ENCODE peak calls at places on chromosomes 16 and 17, in seven cellular contexts. L, V, M, G, D, U and T are unnamed samples.

GRCh38 chr17:57988301-57989010 is 402 bp upstream of the VEZF1 start:
- DNase-seq in G (peak; percentile 70), L (peak; percentile 68), U (peak; percentile 75), D (peak; percentile 81), V (peak; percentile 52), M (peak; percentile 39), T (peak; percentile 68)

GRCh38 chr16:69083306-69083941 is 22.0 kb upstream of the HAS3 start:
- DNase-seq in L (no peak), V (peak; percentile 46), U (no peak), D (no peak), M (no peak), G (no peak), T (no peak)

GRCh38 chr17:32664936-32665583 is 178.3 kb downstream of the CDK5R1 start:
- DNase-seq in V (no peak), U (no peak), D (no peak), G (no peak), M (no peak), L (no peak), T (no peak)

GRCh38 chr16:81174644-81175324 is 63.7 kb upstream of the BCO1 start:
- DNase-seq in D (no peak), L (no peak), M (peak; percentile 42), U (no peak), G (peak; percentile 11), V (no peak), T (no peak)

GRCh38 chr17:44610331-44610730 is 45.9 kb upstream of the MEIOC start:
- DNase-seq in G (no peak), U (no peak), D (no peak), V (no peak), M (no peak), L (no peak), T (no peak)

GRCh38 chr16:5451641-5452040 is 354.0 kb upstream of the EEF2KMT start:
- DNase-seq in M (no peak), L (no peak), U (no peak), D (no peak), G (no peak), V (peak; percentile 18), T (no peak)

GRCh38 chr17:62085511-62086408 is 20.7 kb upstream of the MED13 start:
- DNase-seq in M (no peak), G (peak; percentile 18), D (no peak), V (no peak), U (no peak), L (no peak), T (no peak)

GRCh38 chr16:47377156-47377555 is 83.7 kb downstream of the ITFG1 start:
- DNase-seq in U (no peak), M (peak; percentile 87), L (peak; percentile 59), D (no peak), G (no peak), V (no peak), T (no peak)

DNA sequence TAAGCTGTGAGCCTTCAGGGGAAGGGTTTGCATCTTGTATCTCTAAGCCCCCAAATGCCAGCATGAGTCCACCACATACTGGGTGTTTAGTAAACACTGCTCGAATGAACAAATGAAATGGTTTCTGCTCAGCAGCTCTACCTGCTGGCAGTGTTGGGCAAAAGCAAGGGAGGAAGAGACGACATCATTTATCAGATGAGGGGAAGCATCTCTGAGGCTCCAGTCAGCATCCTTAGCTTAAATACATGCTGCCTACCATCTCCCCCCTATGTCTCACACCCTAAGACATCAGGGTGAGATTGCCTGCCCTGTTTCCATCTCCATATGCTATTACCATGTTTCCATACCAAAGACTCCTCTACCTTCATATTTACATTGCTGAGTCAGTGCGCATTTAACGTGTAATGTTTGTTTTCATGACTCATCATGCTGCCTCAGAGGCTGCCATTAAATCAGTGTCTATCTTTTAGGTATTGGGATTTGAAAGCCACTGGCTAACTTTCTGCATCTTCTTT is 379.8 kb downstream of the UTP18 start:
- DNase-seq in D (peak; percentile 23), M (peak; percentile 88), L (no peak), V (peak; percentile 42), G (no peak), U (peak; percentile 27), T (no peak)
- TF ChIP-seq CTCF in D (no peak), M (peak; percentile 35), L (no peak), V (no peak), G (no peak), U (peak; percentile 25), T (peak; percentile 56)

GRCh38 chr16:67014641-67015315 is 14.2 kb upstream of the CBFB start:
- DNase-seq in G (no peak), U (no peak), M (no peak), V (no peak), L (no peak), D (peak; percentile 15), T (no peak)

GRCh38 chr16:67016143-67016542 is 12.8 kb upstream of the CBFB start:
- DNase-seq in G (no peak), U (no peak), L (no peak), M (no peak), V (no peak), D (no peak), T (no peak)

GRCh38 chr16:67015317-67015731 is 13.6 kb upstream of the CBFB start:
- DNase-seq in M (no peak), U (no peak), V (no peak), D (peak; percentile 6), G (no peak), L (no peak), T (no peak)

GRCh38 chr16:67013238-67013822 is 15.6 kb upstream of the CBFB start:
- DNase-seq in G (no peak), V (no peak), L (no peak), M (no peak), D (no peak), U (peak; percentile 52), T (no peak)

DNA sequence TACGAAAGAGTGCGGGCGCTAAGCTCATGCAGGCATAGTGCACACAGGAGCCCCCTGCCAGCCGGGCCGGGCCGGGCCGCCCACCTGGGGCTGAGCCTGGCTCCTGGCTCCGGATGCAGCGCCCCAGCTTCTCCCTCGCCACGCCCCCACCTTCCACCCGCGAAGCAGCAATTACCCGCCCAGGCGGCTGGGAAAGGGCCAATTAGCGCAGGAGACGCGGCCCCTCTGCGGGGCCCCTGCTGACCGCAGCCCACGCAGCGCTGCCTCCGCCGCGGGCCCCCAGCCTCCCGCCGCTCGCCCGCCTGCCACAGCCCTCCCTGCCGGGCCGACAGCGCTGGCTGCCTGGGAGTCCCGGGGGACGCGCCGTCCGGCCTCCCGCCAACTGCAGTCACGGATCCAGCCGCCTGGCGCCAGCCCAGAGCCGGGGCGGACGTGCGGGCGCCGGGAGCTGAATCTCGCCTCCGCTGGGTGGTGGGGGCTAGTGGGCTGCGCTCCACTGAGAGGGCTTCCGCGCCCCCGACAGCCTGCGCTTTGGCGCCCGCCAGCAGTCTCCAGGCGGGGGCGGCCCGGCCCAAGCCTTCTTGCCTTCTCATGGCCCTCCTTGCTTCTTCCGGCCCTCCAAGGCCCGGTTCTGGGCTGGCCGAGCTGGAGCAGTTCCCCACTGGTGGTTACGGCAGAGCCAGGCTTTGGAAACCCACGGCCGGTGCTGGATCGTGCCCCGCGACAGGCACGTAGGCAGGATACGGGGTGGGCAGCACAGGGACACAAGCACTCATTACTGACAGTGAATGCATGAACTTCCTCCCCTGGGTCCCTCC is 14.9 kb upstream of the CBFB start:
- DNase-seq in L (peak; percentile 46), D (peak; percentile 81), V (peak; percentile 67), U (peak; percentile 89), M (peak; percentile 12), G (peak; percentile 88), T (no peak)
- TF ChIP-seq CTCF in L (no peak), D (no peak), V (no peak), U (peak; percentile 20), M (peak; percentile 9), G (no peak), T (no peak)

GRCh38 chr17:1617620-1618174 is 10.9 kb downstream of the SLC43A2 start:
- DNase-seq in U (no peak), M (peak; percentile 55), D (peak; percentile 36), V (no peak), G (peak; percentile 89), L (peak; percentile 32), T (no peak)
- TF ChIP-seq CTCF in U (no peak), M (no peak), D (no peak), V (no peak), G (no peak), L (no peak), T (no peak)

GRCh38 chr16:1524366-1524765 is 9.1 kb upstream of the TMEM204 start:
- DNase-seq in V (no peak), M (no peak), D (no peak), U (no peak), G (no peak), L (no peak), T (no peak)

GRCh38 chr16:1518626-1519135 is 14.8 kb upstream of the TMEM204 start:
- DNase-seq in G (no peak), M (no peak), U (no peak), L (no peak), V (no peak), D (no peak), T (no peak)

GRCh38 chr16:1523581-1524245 is 9.8 kb upstream of the TMEM204 start:
- DNase-seq in D (no peak), L (no peak), M (no peak), U (no peak), G (no peak), V (no peak), T (no peak)

GRCh38 chr16:1520461-1520860 is 13.0 kb upstream of the TMEM204 start:
- DNase-seq in V (no peak), L (no peak), G (no peak), D (no peak), U (no peak), M (no peak), T (no peak)

DNA sequence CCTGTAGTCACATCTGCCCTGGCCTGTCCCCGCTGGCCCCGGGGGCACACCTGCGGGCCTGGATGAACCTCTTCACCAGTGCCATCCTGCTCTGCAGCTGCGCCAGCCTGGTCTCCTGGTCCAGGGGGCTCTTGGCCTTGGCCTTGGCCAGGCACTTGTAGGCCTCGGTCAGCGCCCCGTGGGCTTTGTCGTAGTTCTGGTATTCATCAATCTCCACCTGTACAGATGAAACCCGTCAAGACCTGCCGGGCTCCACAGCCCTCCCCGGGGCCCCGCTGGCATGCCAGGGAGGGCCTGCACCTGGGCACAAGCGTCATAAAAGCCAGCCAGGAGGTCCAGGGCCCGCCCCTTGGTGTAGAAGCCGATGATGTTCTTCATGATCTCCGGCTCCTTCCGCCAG is 13.6 kb upstream of the TMEM204 start:
- DNase-seq in D (no peak), M (no peak), L (no peak), V (no peak), U (no peak), G (no peak), T (no peak)
- TF ChIP-seq CTCF in D (no peak), M (no peak), L (no peak), V (no peak), U (no peak), G (no peak), T (no peak)

GRCh38 chr16:72722552-72722951 is 325.4 kb downstream of the ZFHX3 start:
- DNase-seq in V (peak; percentile 67), M (no peak), G (no peak), U (peak; percentile 40), L (no peak), D (no peak), T (no peak)

GRCh38 chr16:72723781-72724180 is 324.1 kb downstream of the ZFHX3 start:
- DNase-seq in D (no peak), V (no peak), L (no peak), U (no peak), M (peak; percentile 83), G (peak; percentile 28), T (no peak)

GRCh38 chr16:72728516-72728915 is 319.4 kb downstream of the ZFHX3 start:
- DNase-seq in L (no peak), U (no peak), V (no peak), G (no peak), M (no peak), D (no peak), T (no peak)

GRCh38 chr16:72721981-72722380 is 325.9 kb downstream of the ZFHX3 start:
- DNase-seq in U (no peak), L (no peak), V (no peak), G (no peak), M (no peak), D (no peak), T (no peak)

GRCh38 chr16:72725643-72726042 is 322.3 kb downstream of the ZFHX3 start:
- DNase-seq in U (no peak), L (no peak), G (no peak), V (no peak), D (no peak), M (no peak), T (no peak)
- TF ChIP-seq CTCF in U (no peak), L (no peak), G (no peak), V (no peak), D (no peak), M (no peak), T (no peak)